ENCODE peak calls at places on chromosomes 7 and 10, in four cellular contexts. P, E, L and H are unnamed samples.

GRCh38 chr7:64887756-64888508 is 15.1 kb upstream of the ZNF273 start:
- DNase-seq in E (no peak), P (peak), L (no peak), H (no peak)

GRCh38 chr10:6050801-6051445 is 11.2 kb downstream of the IL2RA start:
- DNase-seq in E (peak), P (peak), L (peak), H (no peak)

GRCh38 chr7:16416289-16417282 is 4.8 kb downstream of the CRPPA start:
- DNase-seq in E (no peak), L (no peak), P (no peak), H (no peak)

GRCh38 chr10:37681617-37681999 is 175.8 kb downstream of the ZNF248 start:
- DNase-seq in P (no peak), L (no peak), E (no peak), H (no peak)

GRCh38 chr7:138875794-138876193 is 77.8 kb upstream of the ATP6V0A4 start:
- DNase-seq in L (no peak), E (peak), P (peak), H (no peak)

GRCh38 chr7:158684329-158684728 is 20.3 kb downstream of the NCAPG2 start:
- DNase-seq in E (no peak), L (no peak), P (no peak), H (no peak)

GRCh38 chr7:38451840-38452239 is 178.4 kb upstream of the TARP start:
- DNase-seq in L (no peak), P (no peak), E (no peak), H (no peak)

GRCh38 chr10:93992400-93993030 is 1.2 kb upstream of the PLCE1 start:
- DNase-seq in E (no peak), L (no peak), P (no peak), H (no peak)

GRCh38 chr7:128904381-128905197 is 5.9 kb downstream of the KCP start:
- DNase-seq in L (no peak), P (no peak), E (peak), H (no peak)

GRCh38 chr10:130425169-130425568 is 289.0 kb downstream of the GLRX3 start:
- DNase-seq in E (no peak), L (no peak), P (no peak), H (no peak)